ENCODE peak calls at places on chromosome 7, in five cellular contexts. M is BJ, A is suprapubic skin, C is fibroblast of mammary gland, N is fibroblast of lung. U is an unnamed sample.

GRCh38 chr7:16847381-16847860 is 34.4 kb downstream of the AGR3 start:
- DNase-seq in M (no peak), A (no peak), C (no peak), N (no peak), U (peak; percentile 68)

GRCh38 chr7:97021443-97022261 is 3.0 kb downstream of the DLX5 start:
- DNase-seq in M (no peak), A (no peak), C (no peak), N (no peak), U (no peak)

GRCh38 chr7:112414855-112415490 is 35.3 kb upstream of the IFRD1 start:
- DNase-seq in M (no peak), A (no peak), C (peak; percentile 52), N (peak; percentile 55), U (peak; percentile 57)

GRCh38 chr7:129494041-129494440 is 8.3 kb upstream of the SMKR1 start:
- DNase-seq in M (peak; percentile 89), A (no peak), C (peak; percentile 94), N (peak; percentile 96), U (peak; percentile 96)

GRCh38 chr7:106060394-106060920 is 51.7 kb downstream of the SYPL1 start:
- DNase-seq in M (no peak), A (no peak), C (no peak), N (no peak), U (peak; percentile 77)

GRCh38 chr7:67738958-67739357 is 742.3 kb downstream of the TYW1 start:
- DNase-seq in M (no peak), A (no peak), C (peak; percentile 84), N (peak; percentile 43), U (peak; percentile 6)

GRCh38 chr7:84231157-84231556 is 36.6 kb upstream of the SEMA3A start:
- DNase-seq in M (peak; percentile 35), A (no peak), C (peak; percentile 64), N (peak; percentile 25), U (peak; percentile 63)

GRCh38 chr7:121561717-121562116 is 165.6 kb upstream of the FAM3C start:
- DNase-seq in M (no peak), A (no peak), C (no peak), N (peak; percentile 15), U (no peak)

GRCh38 chr7:31744294-31744874 is 57.4 kb downstream of the PPP1R17 start:
- DNase-seq in M (no peak), A (no peak), C (peak; percentile 75), N (peak; percentile 71), U (peak; percentile 67)

GRCh38 chr7:73345538-73345937 is 17.6 kb downstream of the FKBP6 start:
- DNase-seq in M (no peak), A (no peak), C (no peak), N (no peak), U (no peak)

GRCh38 chr7:30845426-30846135 is 66.1 kb upstream of the AQP1 start:
- DNase-seq in M (no peak), A (peak; percentile 74), C (peak; percentile 40), N (peak; percentile 22), U (peak; percentile 20)

GRCh38 chr7:68963547-68963946 is 634.7 kb upstream of the AUTS2 start:
- DNase-seq in M (peak; percentile 34), A (no peak), C (peak; percentile 70), N (no peak), U (peak; percentile 4)

GRCh38 chr7:110669410-110669809 is 421.5 kb upstream of the LRRN3 start:
- DNase-seq in M (no peak), A (no peak), C (no peak), N (no peak), U (peak; percentile 25)

GRCh38 chr7:108326938-108327337 is 129.3 kb downstream of the NRCAM start:
- DNase-seq in M (no peak), A (no peak), C (no peak), N (no peak), U (no peak)

GRCh38 chr7:64992971-64993370 is 2.1 kb upstream of the ZNF117 start:
- DNase-seq in M (no peak), A (no peak), C (peak; percentile 20), N (no peak), U (peak; percentile 31)

GRCh38 chr7:142420554-142421362 is 162.9 kb upstream of the PRSS58 start:
- DNase-seq in M (no peak), A (no peak), C (peak; percentile 40), N (peak; percentile 31), U (no peak)

GRCh38 chr7:151552352-151553028 is 32.8 kb upstream of the RHEB start:
- DNase-seq in M (no peak), A (no peak), C (no peak), N (no peak), U (peak; percentile 90)

GRCh38 chr7:1956611-1957470 is 275.9 kb downstream of the MAD1L1 start:
- DNase-seq in M (no peak), A (no peak), C (no peak), N (no peak), U (no peak)

GRCh38 chr7:3544202-3544601 is 243.2 kb downstream of the SDK1 start:
- DNase-seq in M (no peak), A (no peak), C (no peak), N (no peak), U (no peak)

GRCh38 chr7:3552499-3552898 is 251.4 kb downstream of the SDK1 start:
- DNase-seq in M (no peak), A (no peak), C (peak; percentile 3), N (no peak), U (peak; percentile 58)

GRCh38 chr7:3551536-3551935 is 250.5 kb downstream of the SDK1 start:
- DNase-seq in M (no peak), A (no peak), C (no peak), N (no peak), U (no peak)

GRCh38 chr7:3549598-3549997 is 248.5 kb downstream of the SDK1 start:
- DNase-seq in M (no peak), A (no peak), C (no peak), N (no peak), U (no peak)

DNA sequence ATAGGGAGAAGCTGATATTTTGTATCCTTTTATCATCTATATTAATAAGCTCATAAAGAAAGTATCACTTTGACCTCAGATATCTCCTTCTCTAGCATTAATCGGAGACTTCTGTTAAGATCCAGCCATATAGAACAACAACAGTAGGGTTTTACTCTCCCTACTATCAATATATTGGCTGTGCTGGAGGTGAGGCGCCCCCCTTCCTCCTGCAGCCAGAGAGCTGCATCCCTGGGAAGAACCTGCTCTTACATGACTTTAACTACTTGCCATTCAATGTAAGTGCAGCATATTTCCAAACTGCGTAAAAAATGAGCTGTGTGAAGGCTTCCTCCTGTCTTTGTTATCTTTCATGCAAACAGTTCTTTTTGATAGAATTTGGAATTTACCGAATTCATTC is 247.8 kb downstream of the SDK1 start:
- DNase-seq in M (no peak), A (no peak), C (no peak), N (no peak), U (no peak)
- H3K4me3 ChIP-seq in M (no peak overlapping the region), A (no peak overlapping the region), C (no peak overlapping the region), N (no peak overlapping the region), U (no peak overlapping the region)

GRCh38 chr7:87474533-87475358 is 734 bp downstream of the ABCB4 start:
- DNase-seq in M (peak; percentile 42), A (no peak), C (peak; percentile 25), N (no peak), U (no peak)
- H3K4me3 ChIP-seq in M (peak overlapping the region; percentile 42), A (peak overlapping the region; percentile 65), C (peak overlapping the region; percentile 1), N (no peak overlapping the region), U (no peak overlapping the region)

DNA sequence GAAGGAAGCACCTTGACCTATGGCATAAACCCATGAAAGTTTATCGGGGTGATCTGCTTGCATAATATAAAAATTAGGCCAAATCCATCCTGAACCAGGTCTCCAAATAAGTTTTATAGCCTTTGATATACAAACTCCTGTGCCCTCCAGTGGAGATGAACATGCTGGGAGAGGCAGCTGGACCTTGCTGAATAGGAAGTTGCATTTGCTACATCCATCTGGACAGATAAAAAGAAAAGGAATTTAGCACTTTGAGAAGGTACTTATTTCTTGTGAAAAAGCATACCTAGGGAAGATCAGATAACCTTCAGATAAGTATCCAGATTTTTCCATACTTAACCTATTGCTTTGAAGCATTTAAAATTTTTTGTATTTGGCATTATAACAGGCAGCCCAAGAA is 124.6 kb upstream of the STK17A start:
- DNase-seq in M (no peak), A (no peak), C (no peak), N (no peak), U (no peak)
- H3K4me3 ChIP-seq in M (no peak overlapping the region), A (no peak overlapping the region), C (no peak overlapping the region), N (no peak overlapping the region), U (no peak overlapping the region)

GRCh38 chr7:148863324-148863723 is 20.8 kb downstream of the EZH2 start:
- DNase-seq in M (no peak), A (no peak), C (no peak), N (no peak), U (no peak)
- H3K4me3 ChIP-seq in M (no peak overlapping the region), A (no peak overlapping the region), C (no peak overlapping the region), N (no peak overlapping the region), U (no peak overlapping the region)

GRCh38 chr7:135152447-135152846 is 4.6 kb downstream of the TMEM140 start:
- DNase-seq in M (no peak), A (no peak), C (no peak), N (no peak), U (no peak)
- H3K4me3 ChIP-seq in M (no peak overlapping the region), A (no peak overlapping the region), C (no peak overlapping the region), N (no peak overlapping the region), U (no peak overlapping the region)

GRCh38 chr7:80232969-80233724 is 98.5 kb downstream of the GNAI1 start:
- DNase-seq in M (no peak), A (no peak), C (no peak), N (no peak), U (peak; percentile 88)
- H3K4me3 ChIP-seq in M (no peak overlapping the region), A (no peak overlapping the region), C (no peak overlapping the region), N (no peak overlapping the region), U (no peak overlapping the region)